ENCODE peak calls at places on chromosomes 16 and 17, in ten cellular contexts. One of them, this sample, is unnamed.

GRCh38 chr16:72530434-72530833 is 358.5 kb upstream of the PMFBP1 start:
- DNase-seq in suprapubic skin: no peak
- DNase-seq in cardiac muscle cell: no peak
- DNase-seq in stomach: no peak
- DNase-seq in GM23248: peak; percentile 78
- DNase-seq in adipocyte: peak; percentile 47
- DNase-seq in uterus: no peak
- DNase-seq in K562: no peak
- DNase-seq in CD8-positive, alpha-beta memory T cell: no peak
- DNase-seq in gastrocnemius medialis: no peak
- DNase-seq in this sample: no peak

GRCh38 chr16:8727084-8727590 is 52.7 kb downstream of the ABAT start:
- DNase-seq in gastrocnemius medialis: no peak
- DNase-seq in K562: no peak
- DNase-seq in uterus: no peak
- DNase-seq in adipocyte: no peak
- DNase-seq in cardiac muscle cell: no peak
- DNase-seq in GM23248: no peak
- DNase-seq in suprapubic skin: no peak
- DNase-seq in CD8-positive, alpha-beta memory T cell: no peak
- DNase-seq in stomach: no peak
- DNase-seq in this sample: no peak

GRCh38 chr17:54982399-54982798 is 13.8 kb downstream of the STXBP4 start:
- DNase-seq in stomach: no peak
- DNase-seq in suprapubic skin: no peak
- DNase-seq in CD8-positive, alpha-beta memory T cell: no peak
- DNase-seq in cardiac muscle cell: no peak
- DNase-seq in gastrocnemius medialis: no peak
- DNase-seq in uterus: peak; percentile 56
- DNase-seq in adipocyte: peak; percentile 62
- DNase-seq in K562: no peak
- DNase-seq in GM23248: peak; percentile 19
- DNase-seq in this sample: no peak

GRCh38 chr16:84985079-84986065 is 26.0 kb downstream of the ZDHHC7 start:
- DNase-seq in K562: no peak
- DNase-seq in CD8-positive, alpha-beta memory T cell: no peak
- DNase-seq in suprapubic skin: no peak
- DNase-seq in stomach: no peak
- DNase-seq in adipocyte: peak; percentile 86
- DNase-seq in gastrocnemius medialis: peak; percentile 45
- DNase-seq in cardiac muscle cell: no peak
- DNase-seq in uterus: peak; percentile 51
- DNase-seq in GM23248: peak; percentile 84
- DNase-seq in this sample: no peak

GRCh38 chr17:11031787-11032186 is 193.9 kb upstream of the PIRT start:
- DNase-seq in K562: peak; percentile 4
- DNase-seq in adipocyte: no peak
- DNase-seq in stomach: no peak
- DNase-seq in suprapubic skin: no peak
- DNase-seq in cardiac muscle cell: no peak
- DNase-seq in uterus: no peak
- DNase-seq in CD8-positive, alpha-beta memory T cell: no peak
- DNase-seq in gastrocnemius medialis: no peak
- DNase-seq in GM23248: no peak
- DNase-seq in this sample: no peak

GRCh38 chr16:72552675-72553074 is 380.7 kb upstream of the PMFBP1 start:
- DNase-seq in GM23248: peak; percentile 4
- DNase-seq in uterus: no peak
- DNase-seq in cardiac muscle cell: no peak
- DNase-seq in gastrocnemius medialis: no peak
- DNase-seq in suprapubic skin: no peak
- DNase-seq in stomach: no peak
- DNase-seq in K562: no peak
- DNase-seq in adipocyte: peak; percentile 1
- DNase-seq in CD8-positive, alpha-beta memory T cell: no peak
- DNase-seq in this sample: no peak

GRCh38 chr17:21493993-21494392 is 117.8 kb downstream of the KCNJ12 start:
- DNase-seq in K562: no peak
- DNase-seq in gastrocnemius medialis: no peak
- DNase-seq in uterus: no peak
- DNase-seq in adipocyte: no peak
- DNase-seq in GM23248: no peak
- DNase-seq in CD8-positive, alpha-beta memory T cell: no peak
- DNase-seq in stomach: no peak
- DNase-seq in cardiac muscle cell: no peak
- DNase-seq in suprapubic skin: no peak
- DNase-seq in this sample: no peak

GRCh38 chr17:27760069-27760885 is 40.1 kb downstream of the NOS2 start:
- DNase-seq in cardiac muscle cell: peak; percentile 61
- DNase-seq in CD8-positive, alpha-beta memory T cell: peak; percentile 60
- DNase-seq in uterus: peak; percentile 33
- DNase-seq in gastrocnemius medialis: no peak
- DNase-seq in suprapubic skin: no peak
- DNase-seq in GM23248: peak; percentile 56
- DNase-seq in adipocyte: peak; percentile 64
- DNase-seq in K562: peak; percentile 63
- DNase-seq in stomach: peak; percentile 79
- DNase-seq in this sample: peak; percentile 53

GRCh38 chr16:2762711-2763110 is 10.3 kb downstream of the SRRM2 start:
- DNase-seq in cardiac muscle cell: no peak
- DNase-seq in CD8-positive, alpha-beta memory T cell: no peak
- DNase-seq in gastrocnemius medialis: no peak
- DNase-seq in suprapubic skin: no peak
- DNase-seq in GM23248: no peak
- DNase-seq in adipocyte: no peak
- DNase-seq in stomach: no peak
- DNase-seq in K562: no peak
- DNase-seq in uterus: no peak
- DNase-seq in this sample: no peak

GRCh38 chr16:24944206-24944605 is 71.0 kb downstream of the ARHGAP17 start:
- DNase-seq in GM23248: no peak
- DNase-seq in uterus: no peak
- DNase-seq in gastrocnemius medialis: no peak
- DNase-seq in adipocyte: no peak
- DNase-seq in suprapubic skin: no peak
- DNase-seq in cardiac muscle cell: no peak
- DNase-seq in K562: no peak
- DNase-seq in CD8-positive, alpha-beta memory T cell: no peak
- DNase-seq in stomach: no peak
- DNase-seq in this sample: no peak

DNA sequence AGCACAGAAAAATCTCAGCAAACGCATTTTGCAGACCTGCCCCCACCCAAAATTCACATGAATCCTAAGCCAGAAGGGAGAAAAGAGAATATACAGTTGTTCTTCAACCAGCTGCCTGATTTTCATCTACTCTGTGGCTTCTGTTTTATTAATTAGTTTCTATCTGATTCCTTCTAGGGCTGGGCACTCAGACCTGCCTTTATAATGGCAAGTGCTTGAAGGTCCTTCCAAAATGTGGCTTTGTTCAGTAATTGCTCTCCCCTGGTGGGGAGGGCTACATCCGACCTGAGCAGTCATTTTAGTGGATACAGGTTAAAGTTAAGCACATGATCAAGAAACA is 5.8 kb downstream of the SDR42E1 start:
- DNase-seq in uterus: no peak
- DNase-seq in GM23248: no peak
- DNase-seq in CD8-positive, alpha-beta memory T cell: no peak
- DNase-seq in adipocyte: no peak
- DNase-seq in cardiac muscle cell: no peak
- DNase-seq in suprapubic skin: no peak
- DNase-seq in stomach: no peak
- DNase-seq in gastrocnemius medialis: no peak
- DNase-seq in K562: no peak
- DNase-seq in this sample: no peak
- H3K9me3 ChIP-seq in uterus: no peaks in the 10 kb centered on the region
- H3K9me3 ChIP-seq in GM23248: no peaks in the 10 kb centered on the region
- H3K9me3 ChIP-seq in CD8-positive, alpha-beta memory T cell: no peaks in the 10 kb centered on the region
- H3K9me3 ChIP-seq in adipocyte: peaks cover 17% of the 10 kb centered on the region
- H3K9me3 ChIP-seq in cardiac muscle cell: no peaks in the 10 kb centered on the region
- H3K9me3 ChIP-seq in suprapubic skin: no peaks in the 10 kb centered on the region
- H3K9me3 ChIP-seq in stomach: peaks cover 11% of the 10 kb centered on the region
- H3K9me3 ChIP-seq in gastrocnemius medialis: no peaks in the 10 kb centered on the region
- H3K9me3 ChIP-seq in K562: peaks cover 2% of the 10 kb centered on the region
- H3K9me3 ChIP-seq in this sample: peaks cover 9% of the 10 kb centered on the region

DNA sequence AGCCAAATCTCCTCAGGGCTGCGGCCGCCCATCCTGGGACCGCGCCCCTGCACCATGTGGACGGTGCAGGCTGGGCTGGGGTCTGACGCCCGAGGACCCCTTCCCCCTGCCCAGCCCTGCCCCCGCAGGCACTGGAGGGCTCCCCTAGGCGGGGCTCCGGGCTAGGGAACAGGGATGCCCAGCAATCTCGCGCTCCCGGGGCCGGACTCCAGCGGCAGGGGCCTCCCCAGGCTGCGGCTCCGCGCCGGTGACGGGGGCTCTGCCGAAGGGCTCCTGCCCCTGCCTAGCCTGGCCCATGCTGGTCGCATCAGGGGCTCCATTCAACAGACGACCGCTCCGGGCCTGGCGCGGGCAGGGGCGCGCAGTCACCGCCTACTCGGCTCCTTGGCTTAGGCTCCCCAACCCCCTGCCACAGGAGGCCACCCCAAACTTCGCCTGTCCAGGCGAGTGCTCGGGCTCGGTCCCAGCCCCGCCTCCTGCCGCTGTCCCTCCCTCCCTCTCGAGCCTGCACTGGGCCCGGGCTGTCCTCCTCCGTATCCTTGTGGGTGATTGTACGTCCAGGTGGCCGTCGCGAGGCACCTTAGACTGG is 27.4 kb upstream of the ADORA2B start:
- DNase-seq in stomach: no peak
- DNase-seq in adipocyte: peak; percentile 12
- DNase-seq in GM23248: peak; percentile 16
- DNase-seq in K562: no peak
- DNase-seq in uterus: no peak
- DNase-seq in gastrocnemius medialis: no peak
- DNase-seq in cardiac muscle cell: no peak
- DNase-seq in suprapubic skin: no peak
- DNase-seq in CD8-positive, alpha-beta memory T cell: no peak
- DNase-seq in this sample: no peak
- H3K4me3 ChIP-seq in stomach: peak overlapping the region; percentile 32
- H3K4me3 ChIP-seq in adipocyte: peak overlapping the region; percentile 55
- H3K4me3 ChIP-seq in GM23248: peak overlapping the region; percentile 39
- H3K4me3 ChIP-seq in K562: no peak overlapping the region
- H3K4me3 ChIP-seq in uterus: no peak overlapping the region
- H3K4me3 ChIP-seq in gastrocnemius medialis: no peak overlapping the region
- H3K4me3 ChIP-seq in cardiac muscle cell: no peak overlapping the region
- H3K4me3 ChIP-seq in suprapubic skin: peak overlapping the region; percentile 9
- H3K4me3 ChIP-seq in CD8-positive, alpha-beta memory T cell: no peak overlapping the region
- H3K4me3 ChIP-seq in this sample: no peak overlapping the region

GRCh38 chr17:77208217-77208808 is 67.5 kb downstream of the SEC14L1 start:
- DNase-seq in CD8-positive, alpha-beta memory T cell: no peak
- DNase-seq in cardiac muscle cell: peak; percentile 92
- DNase-seq in GM23248: peak; percentile 82
- DNase-seq in K562: no peak
- DNase-seq in suprapubic skin: no peak
- DNase-seq in adipocyte: peak; percentile 84
- DNase-seq in uterus: peak; percentile 48
- DNase-seq in stomach: peak; percentile 73
- DNase-seq in gastrocnemius medialis: peak; percentile 68
- DNase-seq in this sample: no peak

GRCh38 chr17:77206125-77206523 is 65.4 kb downstream of the SEC14L1 start:
- DNase-seq in CD8-positive, alpha-beta memory T cell: no peak
- DNase-seq in suprapubic skin: no peak
- DNase-seq in adipocyte: no peak
- DNase-seq in gastrocnemius medialis: no peak
- DNase-seq in stomach: no peak
- DNase-seq in cardiac muscle cell: no peak
- DNase-seq in K562: no peak
- DNase-seq in GM23248: no peak
- DNase-seq in uterus: no peak
- DNase-seq in this sample: no peak

GRCh38 chr17:77207689-77208216 is 67.0 kb downstream of the SEC14L1 start:
- DNase-seq in suprapubic skin: no peak
- DNase-seq in stomach: no peak
- DNase-seq in cardiac muscle cell: no peak
- DNase-seq in adipocyte: no peak
- DNase-seq in CD8-positive, alpha-beta memory T cell: no peak
- DNase-seq in uterus: no peak
- DNase-seq in GM23248: no peak
- DNase-seq in K562: no peak
- DNase-seq in gastrocnemius medialis: no peak
- DNase-seq in this sample: no peak

GRCh38 chr17:77205396-77206124 is 64.8 kb downstream of the SEC14L1 start:
- DNase-seq in K562: no peak
- DNase-seq in adipocyte: no peak
- DNase-seq in GM23248: no peak
- DNase-seq in suprapubic skin: no peak
- DNase-seq in stomach: no peak
- DNase-seq in uterus: no peak
- DNase-seq in cardiac muscle cell: no peak
- DNase-seq in gastrocnemius medialis: no peak
- DNase-seq in CD8-positive, alpha-beta memory T cell: no peak
- DNase-seq in this sample: no peak

DNA sequence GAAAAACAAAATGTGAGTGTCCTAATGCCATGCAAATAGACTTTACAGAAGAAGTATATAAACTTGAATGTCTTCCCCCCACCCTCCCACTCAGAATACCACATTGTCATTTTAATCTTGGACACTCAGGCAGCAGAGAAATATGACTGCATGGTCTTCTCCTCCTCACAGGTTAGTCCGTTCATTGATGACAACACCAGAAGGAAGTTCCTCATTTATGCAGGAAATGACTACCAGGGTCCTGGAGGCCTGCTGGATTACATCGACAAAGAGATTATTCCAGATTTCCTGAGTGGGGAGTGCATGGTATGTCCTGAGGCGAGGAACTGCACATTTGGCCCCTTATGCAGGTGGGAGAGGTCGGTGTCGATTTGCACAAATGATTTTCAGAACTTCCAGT is 65.8 kb downstream of the SEC14L1 start:
- DNase-seq in adipocyte: no peak
- DNase-seq in stomach: no peak
- DNase-seq in GM23248: peak; percentile 18
- DNase-seq in uterus: no peak
- DNase-seq in cardiac muscle cell: no peak
- DNase-seq in CD8-positive, alpha-beta memory T cell: no peak
- DNase-seq in K562: no peak
- DNase-seq in gastrocnemius medialis: no peak
- DNase-seq in suprapubic skin: no peak
- DNase-seq in this sample: no peak
- H3K4me1 ChIP-seq in adipocyte: peaks cover 13% of the 10 kb centered on the region
- H3K4me1 ChIP-seq in stomach: peaks cover 29% of the 10 kb centered on the region
- H3K4me1 ChIP-seq in GM23248: peaks cover 15% of the 10 kb centered on the region
- H3K4me1 ChIP-seq in uterus: no peaks in the 10 kb centered on the region
- H3K4me1 ChIP-seq in cardiac muscle cell: peaks cover 23% of the 10 kb centered on the region
- H3K4me1 ChIP-seq in CD8-positive, alpha-beta memory T cell: no peaks in the 10 kb centered on the region
- H3K4me1 ChIP-seq in K562: peaks cover 4% of the 10 kb centered on the region
- H3K4me1 ChIP-seq in gastrocnemius medialis: peaks cover 32% of the 10 kb centered on the region
- H3K4me1 ChIP-seq in suprapubic skin: peaks cover 15% of the 10 kb centered on the region
- H3K4me1 ChIP-seq in this sample: no peaks in the 10 kb centered on the region

DNA sequence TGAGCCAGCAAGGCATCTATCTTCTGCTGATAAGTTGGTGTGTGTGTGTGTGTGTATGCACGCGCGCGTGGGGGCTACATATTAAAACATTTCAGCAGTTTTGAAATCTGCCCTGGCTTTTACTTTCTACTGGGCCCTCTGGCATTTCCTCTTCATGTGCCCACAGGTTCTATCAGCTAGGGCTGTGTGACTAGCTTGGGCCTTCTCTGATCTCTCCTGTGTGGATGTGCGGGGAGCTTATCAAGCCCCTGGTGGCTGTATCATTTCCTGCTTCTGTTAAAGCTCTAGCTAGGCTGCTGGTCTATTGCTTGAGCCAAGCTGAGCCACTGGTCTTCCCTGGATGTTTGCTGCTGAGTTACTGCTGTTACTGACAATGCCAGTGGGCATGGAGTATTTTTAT is 132.5 kb downstream of the AATF start:
- DNase-seq in cardiac muscle cell: no peak
- DNase-seq in suprapubic skin: no peak
- DNase-seq in stomach: no peak
- DNase-seq in adipocyte: no peak
- DNase-seq in uterus: no peak
- DNase-seq in K562: peak; percentile 34
- DNase-seq in gastrocnemius medialis: no peak
- DNase-seq in CD8-positive, alpha-beta memory T cell: no peak
- DNase-seq in GM23248: no peak
- DNase-seq in this sample: no peak
- H3K9me3 ChIP-seq in cardiac muscle cell: no peaks in the 10 kb centered on the region
- H3K9me3 ChIP-seq in suprapubic skin: no peaks in the 10 kb centered on the region
- H3K9me3 ChIP-seq in stomach: peaks cover 3% of the 10 kb centered on the region
- H3K9me3 ChIP-seq in adipocyte: peaks cover 10% of the 10 kb centered on the region
- H3K9me3 ChIP-seq in uterus: no peaks in the 10 kb centered on the region
- H3K9me3 ChIP-seq in K562: no peaks in the 10 kb centered on the region
- H3K9me3 ChIP-seq in gastrocnemius medialis: no peaks in the 10 kb centered on the region
- H3K9me3 ChIP-seq in CD8-positive, alpha-beta memory T cell: no peaks in the 10 kb centered on the region
- H3K9me3 ChIP-seq in GM23248: no peaks in the 10 kb centered on the region
- H3K9me3 ChIP-seq in this sample: peaks cover 5% of the 10 kb centered on the region